ENCODE peak calls at places on chromosomes 5 and 9, in nine cellular contexts. I is PC-9; T is AG10803; C is mucosa of descending colon; M is T-helper 2 cell; N is activated T-cell treated with anti-CD3 and anti-CD28 coated beads, Interleukin-2, amount 50 U/mL, for 72 hours; R is Calu3; Z is CD8-positive, alpha-beta T cell; A is activated CD8-positive, alpha-beta T cell treated with anti-CD3 and anti-CD28 coated beads, Interleukin-2, amount 10 ng/mL, durations not matched to agents 7 days and 5 days. L is an unnamed sample.

GRCh38 chr5:30849801-30850370 is 343.6 kb upstream of the CDH6 start:
- DNase-seq in T (no peak), R (peak), M (no peak), N (no peak), Z (no peak), C (no peak), I (peak), A (no peak), L (no peak)

GRCh38 chr5:135493406-135494180 is 41.4 kb upstream of the TIFAB start:
- DNase-seq in C (no peak), M (no peak), I (peak), T (peak), A (no peak), R (no peak), Z (no peak), N (no peak), L (peak)

GRCh38 chr5:139392678-139393496 is 2.0 kb downstream of the PROB1 start:
- DNase-seq in I (no peak), T (no peak), A (peak), Z (peak), C (peak), R (peak), M (peak), N (peak), L (no peak)

GRCh38 chr5:172266676-172267092 is 16.9 kb downstream of the UBTD2 start:
- DNase-seq in N (no peak), C (no peak), R (no peak), A (no peak), M (no peak), T (no peak), I (no peak), Z (no peak), L (no peak)

GRCh38 chr5:113524927-113525326 is 11.4 kb downstream of the YTHDC2 start:
- DNase-seq in M (no peak), R (no peak), T (peak), C (no peak), N (no peak), Z (no peak), I (no peak), A (no peak), L (no peak)

GRCh38 chr5:1549631-1550030 is 25.9 kb upstream of the LPCAT1 start:
- DNase-seq in T (no peak), A (no peak), M (no peak), C (no peak), Z (no peak), R (no peak), I (no peak), N (no peak), L (no peak)

GRCh38 chr9:137390553-137391410 is 32.2 kb downstream of the EXD3 start:
- DNase-seq in T (no peak), Z (no peak), I (no peak), N (no peak), M (no peak), R (no peak), C (peak), A (no peak), L (peak)

GRCh38 chr5:149043641-149044040 is 19.2 kb downstream of the SH3TC2 start:
- DNase-seq in C (no peak), T (no peak), I (no peak), Z (no peak), A (no peak), R (no peak), M (no peak), N (no peak), L (no peak)

GRCh38 chr5:50711280-50711679 is 44.8 kb downstream of the PARP8 start:
- DNase-seq in C (peak), T (peak), Z (peak), M (no peak), A (peak), I (no peak), N (peak), R (peak), L (peak)

GRCh38 chr9:6498982-6499381 is 86.0 kb downstream of the UHRF2 start:
- DNase-seq in T (peak), N (no peak), M (no peak), C (no peak), Z (no peak), A (no peak), I (no peak), R (no peak), L (peak)

GRCh38 chr5:38069360-38069759 is 189.0 kb upstream of the EGFLAM start:
- DNase-seq in I (no peak), N (no peak), C (no peak), M (no peak), R (no peak), A (no peak), Z (no peak), T (no peak), L (no peak)

GRCh38 chr9:110768887-110769286 is 100.3 kb downstream of the MUSK start:
- DNase-seq in A (no peak), Z (no peak), M (no peak), I (no peak), T (no peak), N (no peak), R (no peak), C (no peak), L (no peak)

GRCh38 chr5:87524217-87524616 is 111.5 kb upstream of the CCNH start:
- DNase-seq in A (no peak), R (no peak), I (no peak), T (no peak), C (no peak), M (no peak), N (no peak), Z (no peak), L (no peak)

GRCh38 chr5:10106806-10107205 is 142.9 kb downstream of the ATPSCKMT start:
- DNase-seq in I (no peak), R (no peak), Z (no peak), T (peak), M (no peak), C (no peak), A (no peak), N (no peak), L (no peak)

GRCh38 chr5:170121321-170121720 is 15.6 kb downstream of the FOXI1 start:
- DNase-seq in Z (no peak), C (no peak), N (no peak), M (no peak), R (no peak), A (no peak), T (peak), I (peak), L (no peak)

GRCh38 chr5:169828385-169828784 is 151.9 kb downstream of the INSYN2B start:
- DNase-seq in T (no peak), M (no peak), N (no peak), R (no peak), I (no peak), C (no peak), A (no peak), Z (no peak), L (no peak)

GRCh38 chr9:4080889-4081548 is 218.8 kb downstream of the GLIS3 start:
- DNase-seq in C (no peak), R (no peak), I (no peak), Z (no peak), N (no peak), M (no peak), T (no peak), A (no peak), L (no peak)

GRCh38 chr5:76524101-76524835 is 98.9 kb downstream of the F2RL2 start:
- DNase-seq in C (no peak), I (no peak), A (no peak), Z (no peak), T (no peak), R (no peak), N (no peak), M (no peak), L (no peak)

GRCh38 chr5:93715327-93715726 is 26.1 kb downstream of the POU5F2 start:
- DNase-seq in N (no peak), Z (no peak), C (no peak), R (no peak), M (no peak), A (no peak), T (no peak), I (no peak), L (no peak)

GRCh38 chr5:154993461-154993860 is 20.1 kb upstream of the KIF4B start:
- DNase-seq in M (no peak), C (no peak), A (no peak), T (no peak), Z (no peak), R (no peak), N (no peak), I (no peak), L (peak)

GRCh38 chr9:6907772-6908381 is 150.1 kb downstream of the KDM4C start:
- DNase-seq in C (no peak), Z (no peak), M (no peak), N (no peak), R (no peak), T (peak), A (no peak), I (no peak), L (peak)

GRCh38 chr9:104302775-104303174 is 201.3 kb upstream of the OR13F1 start:
- DNase-seq in A (no peak), R (no peak), T (no peak), C (no peak), M (no peak), I (no peak), N (no peak), Z (no peak), L (no peak)

GRCh38 chr9:105842023-105842644 is 147.8 kb downstream of the TMEM38B start:
- DNase-seq in M (no peak), T (peak), A (peak), I (peak), R (peak), C (no peak), N (peak), Z (peak), L (peak)

GRCh38 chr5:149217802-149218153 is 53.9 kb upstream of the AFAP1L1 start:
- DNase-seq in R (no peak), N (no peak), M (no peak), A (no peak), T (no peak), Z (no peak), I (no peak), C (no peak), L (no peak)

GRCh38 chr5:152125806-152126205 is 201.2 kb upstream of the GLRA1 start:
- DNase-seq in R (no peak), N (no peak), A (no peak), C (no peak), T (no peak), M (no peak), Z (no peak), I (no peak), L (no peak)

GRCh38 chr5:59766394-59766793 is 127.1 kb downstream of the PDE4D start:
- DNase-seq in M (no peak), R (peak), Z (no peak), N (no peak), T (no peak), C (no peak), I (no peak), A (no peak), L (no peak)